ENCODE peak calls at places on chromosomes 3 and 15, in seven cellular contexts. A is neural crest cell, C is right lobe of liver, N is lower leg skin, D is lower lobe of right lung, I is Peyer's patch, B is cardiac muscle cell. W is an unnamed sample.

GRCh38 chr3:14564741-14565140 is 24.6 kb upstream of the GRIP2 start:
- DNase-seq in N (no peak), A (no peak), B (no peak), C (no peak), D (no peak), I (no peak), W (no peak)

GRCh38 chr15:81410318-81410753 is 36.3 kb upstream of the TMC3 start:
- DNase-seq in I (no peak), D (no peak), N (peak), B (peak), A (peak), C (no peak), W (peak)

GRCh38 chr3:52779411-52780297 is 2.3 kb downstream of the ITIH1 start:
- DNase-seq in B (no peak), A (no peak), D (peak), I (peak), C (no peak), N (peak), W (peak)

GRCh38 chr3:9803494-9803893 is 6.6 kb upstream of the TTLL3 start:
- DNase-seq in C (no peak), N (no peak), D (no peak), B (no peak), A (no peak), I (no peak), W (no peak)

GRCh38 chr3:195154793-195155535 is 116.0 kb downstream of the XXYLT1 start:
- DNase-seq in C (peak), N (peak), D (peak), I (peak), A (no peak), B (peak), W (peak)

GRCh38 chr3:150146891-150147761 is 176.4 kb upstream of the PFN2 start:
- DNase-seq in A (no peak), B (no peak), C (no peak), D (no peak), N (no peak), I (no peak), W (peak)

GRCh38 chr15:58748787-58749531 is 548 bp downstream of the ADAM10 start:
- DNase-seq in A (peak), I (peak), C (peak), N (peak), D (peak), B (peak), W (peak)

GRCh38 chr15:29773816-29774215 is 48.5 kb downstream of the TJP1 start:
- DNase-seq in N (no peak), I (no peak), D (no peak), C (no peak), B (no peak), A (no peak), W (no peak)

GRCh38 chr3:169953462-169954141 is 13.0 kb upstream of the SEC62 start:
- DNase-seq in B (no peak), C (no peak), D (no peak), I (no peak), A (no peak), N (no peak), W (no peak)

GRCh38 chr3:177646749-177647148 is 449.5 kb upstream of the TBL1XR1 start:
- DNase-seq in B (no peak), C (no peak), I (peak), D (no peak), N (no peak), A (no peak), W (no peak)

GRCh38 chr3:146585156-146585555 is 20.0 kb downstream of the PLSCR5 start:
- DNase-seq in D (no peak), N (no peak), B (no peak), I (no peak), A (no peak), C (no peak), W (no peak)

GRCh38 chr3:17489139-17489538 is 253.3 kb downstream of the TBC1D5 start:
- DNase-seq in B (no peak), D (no peak), N (no peak), A (no peak), C (no peak), I (no peak), W (no peak)

GRCh38 chr3:63986147-63986546 is 37.1 kb downstream of the PSMD6 start:
- DNase-seq in B (no peak), D (no peak), N (no peak), I (no peak), A (no peak), C (no peak), W (no peak)

GRCh38 chr3:126664591-126665214 is 9.8 kb upstream of the TXNRD3 start:
- DNase-seq in D (no peak), C (no peak), A (no peak), B (no peak), N (no peak), I (no peak), W (no peak)

GRCh38 chr3:23739536-23739935 is 66.2 kb upstream of the UBE2E1 start:
- DNase-seq in A (no peak), N (no peak), B (no peak), C (no peak), D (no peak), I (no peak), W (no peak)

GRCh38 chr15:90191795-90192494 is 9.2 kb upstream of the SEMA4B start:
- DNase-seq in B (peak), N (peak), C (peak), A (no peak), I (peak), D (peak), W (peak)

GRCh38 chr15:82737975-82738374 is 28.3 kb upstream of the AP3B2 start:
- DNase-seq in D (no peak), C (no peak), I (no peak), N (no peak), B (no peak), A (no peak), W (no peak)

GRCh38 chr3:10354373-10355015 is 33.6 kb upstream of the SEC13 start:
- DNase-seq in B (no peak), I (no peak), C (no peak), N (no peak), D (peak), A (no peak), W (no peak)

GRCh38 chr15:57892181-57892580 is 173.3 kb downstream of the ALDH1A2 start:
- DNase-seq in C (no peak), N (no peak), B (no peak), D (no peak), A (no peak), I (no peak), W (no peak)

GRCh38 chr3:60967141-60967540 is 284.1 kb downstream of the FHIT start:
- DNase-seq in I (no peak), A (no peak), N (no peak), D (no peak), C (no peak), B (no peak), W (no peak)

GRCh38 chr3:187667526-187667925 is 2.7 kb downstream of the SST start:
- DNase-seq in I (no peak), D (no peak), N (no peak), A (no peak), B (no peak), C (no peak), W (no peak)

GRCh38 chr15:83892498-83892897 is 238.6 kb downstream of the ADAMTSL3 start:
- DNase-seq in C (no peak), N (no peak), D (no peak), A (no peak), B (no peak), I (no peak), W (no peak)

GRCh38 chr3:23915537-23916108 is 1.2 kb downstream of the NKIRAS1 start:
- DNase-seq in C (peak), B (peak), D (no peak), I (no peak), N (no peak), A (no peak), W (no peak)

GRCh38 chr15:63232943-63233342 is 43.5 kb downstream of the RAB8B start:
- DNase-seq in B (no peak), D (no peak), C (no peak), N (no peak), I (no peak), A (no peak), W (no peak)

GRCh38 chr15:51203797-51204196 is 109.1 kb upstream of the TNFAIP8L3 start:
- DNase-seq in D (no peak), A (no peak), I (no peak), C (no peak), B (no peak), N (no peak), W (no peak)

GRCh38 chr3:191432162-191432561 is 28.8 kb upstream of the PYDC2 start:
- DNase-seq in D (no peak), I (no peak), B (no peak), N (no peak), C (no peak), A (no peak), W (no peak)

GRCh38 chr3:69770219-69770618 is 31.0 kb downstream of the MITF start:
- DNase-seq in C (no peak), A (no peak), B (no peak), D (no peak), N (no peak), I (no peak), W (no peak)

GRCh38 chr3:79032686-79033318 is 735.0 kb downstream of the ROBO1 start:
- DNase-seq in I (no peak), B (peak), C (no peak), A (peak), D (no peak), N (no peak), W (no peak)

GRCh38 chr3:81592101-81592500 is 169.3 kb downstream of the GBE1 start:
- DNase-seq in N (no peak), I (no peak), D (no peak), C (no peak), A (no peak), B (no peak), W (no peak)

GRCh38 chr15:68749365-68750141 is 71.1 kb downstream of the ANP32A start:
- DNase-seq in B (no peak), N (no peak), I (no peak), A (no peak), D (no peak), C (no peak), W (no peak)

GRCh38 chr3:187967982-187968381 is 186.0 kb upstream of the LPP start:
- DNase-seq in D (no peak), N (no peak), I (no peak), B (no peak), A (no peak), C (no peak), W (no peak)

GRCh38 chr3:138916824-138917223 is 30.1 kb downstream of the FOXL2 start:
- DNase-seq in A (no peak), D (peak), C (peak), B (no peak), I (no peak), N (no peak), W (no peak)

GRCh38 chr3:183033746-183034145 is 53.4 kb upstream of the DCUN1D1 start:
- DNase-seq in I (no peak), N (no peak), C (no peak), D (no peak), B (no peak), A (no peak), W (no peak)

GRCh38 chr15:72982750-72983149 is 69.5 kb upstream of the NEO1 start:
- DNase-seq in C (no peak), A (no peak), B (no peak), I (no peak), N (no peak), D (no peak), W (no peak)

DNA sequence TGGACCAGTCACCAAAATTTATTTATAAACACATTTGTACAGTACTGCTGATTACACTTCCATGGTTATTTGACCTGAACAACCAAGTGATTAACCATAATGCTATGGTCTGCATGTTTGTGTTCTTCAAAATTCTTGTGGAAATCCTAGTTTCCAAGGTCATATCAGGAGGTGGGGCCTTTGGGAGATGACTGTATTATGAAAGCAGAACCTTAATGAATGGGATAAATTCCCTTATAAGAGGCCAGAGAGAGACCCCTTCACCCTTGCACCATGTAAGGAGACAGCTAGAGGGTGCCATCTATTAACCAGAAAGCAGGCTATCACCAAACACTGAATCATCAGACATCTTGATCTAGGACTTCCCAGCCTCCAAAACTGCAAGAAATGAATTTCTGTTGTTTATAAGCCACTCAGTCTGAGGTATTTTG is 1.9 kb downstream of the SCAPER start:
- DNase-seq in D (no peak), N (no peak), B (peak), A (no peak), I (no peak), C (no peak), W (peak)
- TF ChIP-seq CTCF in D (peak), N (no peak), B (peak), A (peak), I (peak), C (no peak), W (peak)

GRCh38 chr15:45660231-45660979 is 25.6 kb downstream of the SQOR start:
- DNase-seq in B (peak), N (no peak), D (no peak), A (no peak), I (no peak), C (no peak), W (peak)

GRCh38 chr15:45664451-45664850 is 29.6 kb downstream of the SQOR start:
- DNase-seq in N (no peak), D (no peak), I (no peak), C (no peak), A (no peak), B (no peak), W (no peak)

GRCh38 chr15:45665261-45665660 is 30.4 kb downstream of the SQOR start:
- DNase-seq in C (no peak), D (no peak), I (no peak), A (no peak), N (no peak), B (no peak), W (no peak)

GRCh38 chr15:45666119-45666875 is 31.5 kb downstream of the SQOR start:
- DNase-seq in I (no peak), C (no peak), D (no peak), A (no peak), N (no peak), B (no peak), W (no peak)

DNA sequence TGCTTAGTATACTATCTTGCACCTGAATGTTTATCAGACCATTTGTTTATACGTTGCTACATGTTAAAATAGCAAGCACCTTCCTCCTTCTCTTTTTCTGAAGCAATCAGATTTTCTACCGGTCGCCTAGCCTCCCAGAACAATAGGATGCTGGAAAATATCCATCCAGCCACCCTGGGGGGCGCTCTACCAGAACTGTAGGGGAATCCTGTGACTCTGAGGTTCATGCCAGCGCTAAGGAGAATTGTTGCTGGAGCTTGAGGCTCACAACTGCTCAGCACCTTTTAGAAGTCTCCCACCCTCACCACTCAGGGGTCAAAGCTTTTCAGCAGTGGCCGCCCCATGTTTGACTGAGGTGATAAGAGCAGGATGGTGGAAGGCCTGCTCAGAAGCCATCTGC is 27.5 kb downstream of the SQOR start:
- DNase-seq in B (no peak), C (no peak), A (no peak), I (no peak), D (no peak), N (no peak), W (no peak)
- TF ChIP-seq CTCF in B (no peak), C (no peak), A (no peak), I (no peak), D (no peak), N (no peak), W (no peak)

DNA sequence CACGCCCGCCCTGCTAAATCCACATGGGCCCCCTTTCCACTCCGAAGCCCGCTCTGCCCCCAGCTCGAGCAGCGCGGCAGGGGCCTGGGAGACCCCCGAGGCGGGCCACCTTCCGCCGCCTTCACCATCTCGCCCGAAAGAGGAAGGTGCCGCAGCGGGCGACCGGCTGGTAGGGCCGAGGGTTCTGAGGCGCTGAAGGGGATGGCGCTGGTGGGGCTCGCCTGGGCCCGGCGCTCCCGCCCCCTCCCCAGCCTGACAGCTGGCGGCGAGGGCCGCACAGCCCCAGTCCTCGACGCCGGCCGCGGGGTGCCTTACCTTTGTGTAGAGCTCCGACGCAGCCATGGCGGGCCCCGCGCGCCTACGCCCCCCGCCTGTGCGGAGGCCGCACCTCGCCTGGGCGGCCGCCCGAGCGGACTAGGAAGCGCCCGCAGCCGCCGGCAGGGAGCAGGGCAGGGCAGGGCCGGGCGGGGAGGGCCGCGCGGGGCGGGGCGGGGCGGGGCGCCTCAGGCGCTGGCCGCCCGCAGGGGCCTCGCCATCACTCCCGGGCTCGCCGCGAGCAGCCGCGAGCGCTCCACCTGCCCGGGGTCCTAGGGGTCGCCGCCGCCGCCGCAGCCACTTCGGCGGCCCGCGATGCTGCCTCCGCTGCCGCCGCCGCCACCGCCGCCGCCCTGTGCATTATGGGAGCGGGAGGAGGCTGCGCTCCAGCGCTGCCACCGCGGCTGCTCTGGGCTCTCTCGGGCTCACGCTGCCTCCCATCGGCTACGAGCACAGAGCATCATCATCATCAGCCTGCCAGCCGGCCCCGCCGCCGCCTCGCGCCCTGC is at the start of gene MYO5A:
- DNase-seq in A (peak), D (peak), I (peak), N (peak), C (peak), B (peak), W (peak)
- TF ChIP-seq CTCF in A (peak), D (peak), I (no peak), N (no peak), C (peak), B (peak), W (peak)

GRCh38 chr15:66685638-66686150 is 16.3 kb upstream of the SMAD6 start:
- DNase-seq in I (no peak), N (no peak), C (no peak), D (no peak), A (no peak), B (no peak), W (no peak)
- TF ChIP-seq CTCF in I (peak), N (no peak), C (peak), D (no peak), A (peak), B (peak), W (peak)

GRCh38 chr3:72261566-72262564 is 476.9 kb upstream of the PROK2 start:
- DNase-seq in N (no peak), D (no peak), I (no peak), A (no peak), B (no peak), C (no peak), W (no peak)

GRCh38 chr3:72262707-72263106 is 477.8 kb upstream of the PROK2 start:
- DNase-seq in C (no peak), A (no peak), I (no peak), N (no peak), B (no peak), D (no peak), W (no peak)

GRCh38 chr3:72265661-72266370 is 480.9 kb upstream of the PROK2 start:
- DNase-seq in B (no peak), N (no peak), D (no peak), C (no peak), A (no peak), I (no peak), W (no peak)

GRCh38 chr3:72263223-72264015 is 478.5 kb upstream of the PROK2 start:
- DNase-seq in A (no peak), I (no peak), D (no peak), C (no peak), N (no peak), B (no peak), W (no peak)

GRCh38 chr3:72265250-72265649 is 480.3 kb upstream of the PROK2 start:
- DNase-seq in C (no peak), N (no peak), B (peak), A (no peak), I (no peak), D (no peak), W (no peak)
- TF ChIP-seq CTCF in C (peak), N (no peak), B (peak), A (peak), I (no peak), D (peak), W (peak)

GRCh38 chr15:41505776-41506175 is 7.9 kb downstream of the LTK start:
- DNase-seq in C (no peak), B (no peak), N (no peak), D (no peak), I (no peak), A (no peak), W (no peak)

GRCh38 chr15:41503669-41504010 is 10.0 kb downstream of the ITPKA start:
- DNase-seq in I (no peak), B (no peak), C (no peak), N (no peak), A (no peak), D (no peak), W (no peak)

GRCh38 chr15:41507820-41508290 is 5.8 kb downstream of the LTK start:
- DNase-seq in A (no peak), I (no peak), C (peak), N (no peak), D (no peak), B (no peak), W (no peak)

GRCh38 chr15:41504751-41505492 is 8.7 kb downstream of the LTK start:
- DNase-seq in I (no peak), D (no peak), C (no peak), A (no peak), B (no peak), N (no peak), W (no peak)

GRCh38 chr15:41506796-41507341 is 6.8 kb downstream of the LTK start:
- DNase-seq in B (no peak), D (no peak), N (no peak), A (no peak), I (no peak), C (no peak), W (no peak)
- TF ChIP-seq CTCF in B (no peak), D (no peak), N (no peak), A (no peak), I (peak), C (peak), W (peak)

DNA sequence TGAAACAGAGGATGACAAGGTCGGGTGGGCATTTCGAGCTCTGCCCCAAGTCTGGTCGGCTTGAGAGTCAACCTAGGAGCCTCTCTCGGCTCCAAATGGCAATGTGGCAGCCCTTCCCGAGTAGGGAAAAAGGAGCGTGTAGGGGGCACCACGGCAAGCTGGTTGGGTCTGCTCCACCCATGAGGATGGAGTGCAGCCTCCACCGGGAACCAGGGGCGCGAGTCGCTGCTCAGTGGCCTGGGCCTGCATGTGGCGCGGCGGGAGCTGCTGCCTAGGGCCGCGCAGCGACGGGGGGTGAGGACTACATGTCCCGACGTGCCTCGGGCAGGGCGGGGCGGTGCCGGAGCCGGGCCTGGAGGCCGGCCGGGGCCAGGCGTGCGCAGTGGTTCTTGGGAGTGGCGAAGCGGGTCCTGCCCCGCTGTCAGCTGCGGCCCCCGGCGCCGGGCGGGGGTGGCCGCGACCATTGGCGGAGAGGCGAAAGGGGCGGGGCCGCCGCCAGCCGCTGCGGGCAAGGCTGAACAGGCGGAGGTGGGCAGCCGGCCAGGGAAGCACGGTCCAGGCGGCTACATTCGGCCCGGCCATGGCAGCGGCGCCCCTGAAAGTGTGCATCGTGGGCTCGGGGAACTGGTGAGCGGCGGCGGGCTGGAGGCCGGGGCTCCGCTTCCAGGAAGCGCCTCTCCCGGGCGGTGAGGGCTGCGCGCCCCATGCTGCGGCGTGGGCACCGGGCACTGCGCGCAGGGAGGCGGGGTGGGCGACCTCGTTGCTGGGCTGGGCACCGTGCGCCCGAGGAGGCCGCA is at the start of gene GPD1L:
- DNase-seq in C (peak), D (peak), B (peak), A (peak), I (peak), N (peak), W (peak)
- TF ChIP-seq CTCF in C (no peak), D (no peak), B (no peak), A (no peak), I (no peak), N (no peak), W (no peak)